ENCODE peak calls at places on chromosomes 6 and 20, in five cellular contexts. One of them, this sample, is unnamed.
A peak's percentile ranks its signal among the peaks of the same experiment; 100 is the strongest.

GRCh38 chr20:43309266-43309665 is 119.6 kb upstream of the PTPRT start:
- DNase-seq in right lobe of liver: no peak
- DNase-seq in effector memory CD4-positive, alpha-beta T cell: no peak
- DNase-seq in heart left ventricle: no peak
- DNase-seq in CD4-positive, CD25-positive, alpha-beta regulatory T cell: no peak
- DNase-seq in this sample: no peak

GRCh38 chr6:161056451-161056850 is 64.9 kb downstream of the MAP3K4 start:
- DNase-seq in heart left ventricle: no peak
- DNase-seq in CD4-positive, CD25-positive, alpha-beta regulatory T cell: no peak
- DNase-seq in right lobe of liver: no peak
- DNase-seq in effector memory CD4-positive, alpha-beta T cell: no peak
- DNase-seq in this sample: no peak

GRCh38 chr6:156718647-156719394 is 58.4 kb upstream of the ARID1B start:
- DNase-seq in right lobe of liver: peak; percentile 51
- DNase-seq in effector memory CD4-positive, alpha-beta T cell: no peak
- DNase-seq in heart left ventricle: no peak
- DNase-seq in CD4-positive, CD25-positive, alpha-beta regulatory T cell: no peak
- DNase-seq in this sample: peak; percentile 40

GRCh38 chr6:77502966-77503365 is 39.7 kb upstream of the HTR1B start:
- DNase-seq in CD4-positive, CD25-positive, alpha-beta regulatory T cell: no peak
- DNase-seq in heart left ventricle: no peak
- DNase-seq in right lobe of liver: no peak
- DNase-seq in effector memory CD4-positive, alpha-beta T cell: no peak
- DNase-seq in this sample: no peak

GRCh38 chr6:132060591-132060990 is 109.4 kb upstream of the CCN2 start:
- DNase-seq in CD4-positive, CD25-positive, alpha-beta regulatory T cell: no peak
- DNase-seq in heart left ventricle: no peak
- DNase-seq in right lobe of liver: no peak
- DNase-seq in effector memory CD4-positive, alpha-beta T cell: no peak
- DNase-seq in this sample: no peak

GRCh38 chr6:109690373-109690739 is 646 bp downstream of the AK9 start:
- DNase-seq in effector memory CD4-positive, alpha-beta T cell: peak; percentile 25
- DNase-seq in heart left ventricle: peak; percentile 43
- DNase-seq in CD4-positive, CD25-positive, alpha-beta regulatory T cell: peak; percentile 50
- DNase-seq in right lobe of liver: peak; percentile 69
- DNase-seq in this sample: peak; percentile 87

GRCh38 chr6:44431118-44431725 is 43.7 kb downstream of the CDC5L start:
- DNase-seq in right lobe of liver: no peak
- DNase-seq in CD4-positive, CD25-positive, alpha-beta regulatory T cell: peak; percentile 43
- DNase-seq in heart left ventricle: peak; percentile 27
- DNase-seq in effector memory CD4-positive, alpha-beta T cell: no peak
- DNase-seq in this sample: no peak

GRCh38 chr6:25418463-25419052 is 139.4 kb downstream of the CARMIL1 start:
- DNase-seq in heart left ventricle: no peak
- DNase-seq in CD4-positive, CD25-positive, alpha-beta regulatory T cell: no peak
- DNase-seq in effector memory CD4-positive, alpha-beta T cell: no peak
- DNase-seq in right lobe of liver: no peak
- DNase-seq in this sample: no peak

GRCh38 chr6:156876302-156876701 is 99.1 kb downstream of the ARID1B start:
- DNase-seq in effector memory CD4-positive, alpha-beta T cell: no peak
- DNase-seq in heart left ventricle: no peak
- DNase-seq in CD4-positive, CD25-positive, alpha-beta regulatory T cell: no peak
- DNase-seq in right lobe of liver: no peak
- DNase-seq in this sample: peak; percentile 43

GRCh38 chr6:44593539-44593944 is 206.0 kb downstream of the CDC5L start:
- DNase-seq in heart left ventricle: peak; percentile 18
- DNase-seq in CD4-positive, CD25-positive, alpha-beta regulatory T cell: peak; percentile 31
- DNase-seq in right lobe of liver: no peak
- DNase-seq in effector memory CD4-positive, alpha-beta T cell: no peak
- DNase-seq in this sample: no peak

GRCh38 chr20:50635676-50636600 is 55.4 kb downstream of the RIPOR3 start:
- DNase-seq in CD4-positive, CD25-positive, alpha-beta regulatory T cell: peak; percentile 15
- DNase-seq in right lobe of liver: peak; percentile 79
- DNase-seq in heart left ventricle: peak; percentile 79
- DNase-seq in effector memory CD4-positive, alpha-beta T cell: peak; percentile 12
- DNase-seq in this sample: peak; percentile 81

GRCh38 chr20:10077886-10078285 is 43.1 kb downstream of the ANKEF1 start:
- DNase-seq in right lobe of liver: no peak
- DNase-seq in effector memory CD4-positive, alpha-beta T cell: no peak
- DNase-seq in heart left ventricle: no peak
- DNase-seq in CD4-positive, CD25-positive, alpha-beta regulatory T cell: no peak
- DNase-seq in this sample: no peak

GRCh38 chr6:30533460-30534294 is 22.6 kb downstream of the GNL1 start:
- DNase-seq in right lobe of liver: no peak
- DNase-seq in heart left ventricle: no peak
- DNase-seq in CD4-positive, CD25-positive, alpha-beta regulatory T cell: peak; percentile 35
- DNase-seq in effector memory CD4-positive, alpha-beta T cell: no peak
- DNase-seq in this sample: no peak

GRCh38 chr6:39166918-39167301 is 51.9 kb upstream of the SAYSD1 start:
- DNase-seq in right lobe of liver: no peak
- DNase-seq in effector memory CD4-positive, alpha-beta T cell: no peak
- DNase-seq in CD4-positive, CD25-positive, alpha-beta regulatory T cell: peak; percentile 1
- DNase-seq in heart left ventricle: no peak
- DNase-seq in this sample: no peak

GRCh38 chr6:166297606-166298005 is 10.6 kb downstream of the PRR18 start:
- DNase-seq in heart left ventricle: no peak
- DNase-seq in CD4-positive, CD25-positive, alpha-beta regulatory T cell: no peak
- DNase-seq in right lobe of liver: no peak
- DNase-seq in effector memory CD4-positive, alpha-beta T cell: no peak
- DNase-seq in this sample: no peak

GRCh38 chr6:21753571-21754108 is 160.1 kb downstream of the SOX4 start:
- DNase-seq in CD4-positive, CD25-positive, alpha-beta regulatory T cell: no peak
- DNase-seq in right lobe of liver: no peak
- DNase-seq in heart left ventricle: no peak
- DNase-seq in effector memory CD4-positive, alpha-beta T cell: no peak
- DNase-seq in this sample: no peak

GRCh38 chr6:106431972-106432371 is 71.5 kb downstream of the CRYBG1 start:
- DNase-seq in CD4-positive, CD25-positive, alpha-beta regulatory T cell: no peak
- DNase-seq in right lobe of liver: no peak
- DNase-seq in heart left ventricle: no peak
- DNase-seq in effector memory CD4-positive, alpha-beta T cell: no peak
- DNase-seq in this sample: no peak

GRCh38 chr6:104625536-104625935 is 234.2 kb downstream of the HACE1 start:
- DNase-seq in right lobe of liver: no peak
- DNase-seq in CD4-positive, CD25-positive, alpha-beta regulatory T cell: no peak
- DNase-seq in heart left ventricle: no peak
- DNase-seq in effector memory CD4-positive, alpha-beta T cell: no peak
- DNase-seq in this sample: no peak

DNA sequence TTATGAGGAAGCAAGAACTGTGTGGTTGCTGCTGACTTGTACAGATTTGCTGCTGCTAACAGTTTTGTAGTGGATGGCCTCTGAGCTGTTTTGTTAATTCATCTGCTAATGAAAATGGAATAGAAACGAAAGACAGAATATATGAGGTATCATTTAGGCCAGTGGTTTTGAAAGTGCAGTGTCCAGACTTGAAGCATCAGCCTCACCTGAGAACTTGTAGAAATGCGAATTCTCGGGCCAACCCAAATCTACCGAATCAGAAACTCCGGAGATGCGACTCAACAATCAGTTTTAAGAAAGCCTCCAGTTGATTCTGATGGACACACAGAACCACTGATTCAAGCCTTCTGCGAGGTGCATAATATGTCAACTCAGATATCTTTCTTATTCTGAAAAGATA is 62.5 kb downstream of the CAP2 start:
- DNase-seq in effector memory CD4-positive, alpha-beta T cell: no peak
- DNase-seq in right lobe of liver: no peak
- DNase-seq in heart left ventricle: no peak
- DNase-seq in CD4-positive, CD25-positive, alpha-beta regulatory T cell: no peak
- DNase-seq in this sample: no peak
- H3K9me3 ChIP-seq in effector memory CD4-positive, alpha-beta T cell: no peaks in the 10 kb centered on the region
- H3K9me3 ChIP-seq in right lobe of liver: no peaks in the 10 kb centered on the region
- H3K9me3 ChIP-seq in heart left ventricle: no peaks in the 10 kb centered on the region
- H3K9me3 ChIP-seq in CD4-positive, CD25-positive, alpha-beta regulatory T cell: no peaks in the 10 kb centered on the region
- H3K9me3 ChIP-seq in this sample: no peaks in the 10 kb centered on the region

DNA sequence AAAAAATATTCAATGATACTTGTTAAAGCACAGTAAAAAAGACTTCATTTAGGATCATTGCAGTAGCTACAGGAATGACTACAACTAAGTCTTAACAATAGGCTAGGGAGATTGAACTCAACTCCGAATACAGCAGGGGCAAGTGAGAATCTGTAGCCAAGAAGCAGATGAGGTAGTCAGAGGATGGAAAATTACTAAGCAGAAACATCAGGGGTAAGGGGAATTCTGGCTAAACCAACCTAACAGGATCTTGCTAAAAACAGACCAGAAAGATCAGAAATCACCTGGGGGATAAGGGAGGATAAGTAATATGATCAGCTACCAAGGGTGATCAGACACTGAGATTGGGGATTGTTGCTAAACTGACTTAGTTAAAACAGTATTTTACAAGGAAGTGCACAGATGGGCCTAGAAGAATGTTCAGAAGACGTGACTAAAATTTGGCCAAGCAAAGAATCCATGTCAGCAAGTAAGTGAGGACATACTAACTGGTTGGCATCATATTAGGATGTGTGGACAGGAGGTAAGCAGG is 217.5 kb downstream of the TENT5A start:
- DNase-seq in effector memory CD4-positive, alpha-beta T cell: no peak
- DNase-seq in heart left ventricle: no peak
- DNase-seq in right lobe of liver: no peak
- DNase-seq in CD4-positive, CD25-positive, alpha-beta regulatory T cell: no peak
- DNase-seq in this sample: no peak
- H3K9me3 ChIP-seq in effector memory CD4-positive, alpha-beta T cell: no peaks in the 10 kb centered on the region
- H3K9me3 ChIP-seq in heart left ventricle: no peaks in the 10 kb centered on the region
- H3K9me3 ChIP-seq in right lobe of liver: no peaks in the 10 kb centered on the region
- H3K9me3 ChIP-seq in CD4-positive, CD25-positive, alpha-beta regulatory T cell: no peaks in the 10 kb centered on the region
- H3K9me3 ChIP-seq in this sample: no peaks in the 10 kb centered on the region

DNA sequence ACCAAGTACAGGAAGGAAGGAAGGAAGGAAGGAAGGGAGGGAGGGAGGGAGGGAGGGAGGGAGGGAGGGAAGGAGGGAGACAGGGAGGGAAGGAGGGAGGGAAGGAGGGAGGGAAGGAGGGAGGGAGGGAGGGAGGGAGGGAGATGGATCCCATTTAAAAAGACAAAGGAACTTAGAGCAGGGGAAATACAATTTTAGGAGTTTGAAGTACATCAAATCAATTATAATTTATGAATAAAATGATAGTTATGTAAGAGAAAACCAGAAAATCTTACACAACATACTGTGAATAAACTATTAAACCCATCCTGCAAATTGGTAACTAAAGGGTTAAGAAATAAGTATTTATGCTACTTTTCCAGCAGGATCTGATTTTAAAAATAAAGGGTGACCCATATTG is 475.9 kb downstream of the HDGFL1 start:
- DNase-seq in CD4-positive, CD25-positive, alpha-beta regulatory T cell: no peak
- DNase-seq in heart left ventricle: no peak
- DNase-seq in right lobe of liver: no peak
- DNase-seq in effector memory CD4-positive, alpha-beta T cell: no peak
- DNase-seq in this sample: no peak
- H3K9me3 ChIP-seq in CD4-positive, CD25-positive, alpha-beta regulatory T cell: no peaks in the 10 kb centered on the region
- H3K9me3 ChIP-seq in heart left ventricle: no peaks in the 10 kb centered on the region
- H3K9me3 ChIP-seq in right lobe of liver: no peaks in the 10 kb centered on the region
- H3K9me3 ChIP-seq in effector memory CD4-positive, alpha-beta T cell: no peaks in the 10 kb centered on the region
- H3K9me3 ChIP-seq in this sample: no peaks in the 10 kb centered on the region

GRCh38 chr6:356828-357251 is 34.7 kb upstream of the IRF4 start:
- DNase-seq in right lobe of liver: peak; percentile 50
- DNase-seq in heart left ventricle: no peak
- DNase-seq in CD4-positive, CD25-positive, alpha-beta regulatory T cell: no peak
- DNase-seq in effector memory CD4-positive, alpha-beta T cell: no peak
- DNase-seq in this sample: no peak
- H3K9me3 ChIP-seq in right lobe of liver: no peaks in the 10 kb centered on the region
- H3K9me3 ChIP-seq in heart left ventricle: no peaks in the 10 kb centered on the region
- H3K9me3 ChIP-seq in CD4-positive, CD25-positive, alpha-beta regulatory T cell: no peaks in the 10 kb centered on the region
- H3K9me3 ChIP-seq in effector memory CD4-positive, alpha-beta T cell: no peaks in the 10 kb centered on the region
- H3K9me3 ChIP-seq in this sample: peaks cover 26% of the 10 kb centered on the region

DNA sequence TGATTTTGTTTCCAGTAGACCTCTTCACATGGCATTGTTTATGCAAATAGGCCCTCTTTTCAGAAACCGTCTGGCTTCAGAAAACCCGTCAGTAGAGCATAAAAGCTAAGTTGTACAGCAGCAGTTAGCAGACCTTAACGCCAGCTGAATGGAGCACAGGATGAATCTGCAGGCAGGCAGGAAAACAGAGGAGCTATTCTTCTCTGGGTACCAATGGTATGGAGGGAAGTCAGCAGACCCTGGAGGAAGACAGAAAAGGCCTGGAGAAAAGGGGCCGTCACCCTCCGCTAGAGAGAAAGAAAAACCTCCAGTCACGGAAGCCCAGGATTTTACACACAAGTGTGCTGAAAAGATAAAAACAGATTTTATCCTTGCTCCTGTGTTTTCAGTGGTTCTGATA is 215.7 kb downstream of the HDGFL1 start:
- DNase-seq in right lobe of liver: no peak
- DNase-seq in effector memory CD4-positive, alpha-beta T cell: no peak
- DNase-seq in heart left ventricle: no peak
- DNase-seq in CD4-positive, CD25-positive, alpha-beta regulatory T cell: no peak
- DNase-seq in this sample: no peak
- H3K9me3 ChIP-seq in right lobe of liver: no peaks in the 10 kb centered on the region
- H3K9me3 ChIP-seq in effector memory CD4-positive, alpha-beta T cell: no peaks in the 10 kb centered on the region
- H3K9me3 ChIP-seq in heart left ventricle: no peaks in the 10 kb centered on the region
- H3K9me3 ChIP-seq in CD4-positive, CD25-positive, alpha-beta regulatory T cell: peaks cover 4% of the 10 kb centered on the region
- H3K9me3 ChIP-seq in this sample: no peaks in the 10 kb centered on the region

GRCh38 chr6:19050765-19051164 is 663.6 kb downstream of the RNF144B start:
- DNase-seq in right lobe of liver: no peak
- DNase-seq in heart left ventricle: no peak
- DNase-seq in CD4-positive, CD25-positive, alpha-beta regulatory T cell: no peak
- DNase-seq in effector memory CD4-positive, alpha-beta T cell: no peak
- DNase-seq in this sample: no peak

DNA sequence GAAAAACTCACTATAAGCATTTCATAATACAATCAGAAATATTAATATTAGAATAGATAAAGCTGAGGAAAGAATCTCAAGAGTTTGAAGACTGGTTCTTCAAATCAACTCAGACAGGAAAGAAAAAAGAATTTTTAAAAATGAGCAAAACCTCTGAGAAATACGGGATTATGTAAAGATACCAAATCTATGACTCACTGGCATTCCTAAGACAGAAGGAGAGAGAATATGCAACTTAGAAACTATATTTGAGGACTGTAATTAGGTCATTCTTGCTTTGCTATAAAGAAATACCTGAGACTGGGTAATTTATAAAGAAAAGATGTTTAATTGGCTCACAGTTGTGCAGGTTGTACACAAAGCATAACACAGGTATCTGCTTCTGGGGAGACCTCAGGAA is 665.1 kb downstream of the RNF144B start:
- DNase-seq in effector memory CD4-positive, alpha-beta T cell: no peak
- DNase-seq in right lobe of liver: no peak
- DNase-seq in CD4-positive, CD25-positive, alpha-beta regulatory T cell: no peak
- DNase-seq in heart left ventricle: no peak
- DNase-seq in this sample: no peak
- H3K9me3 ChIP-seq in effector memory CD4-positive, alpha-beta T cell: no peaks in the 10 kb centered on the region
- H3K9me3 ChIP-seq in right lobe of liver: no peaks in the 10 kb centered on the region
- H3K9me3 ChIP-seq in CD4-positive, CD25-positive, alpha-beta regulatory T cell: peaks cover 1% of the 10 kb centered on the region
- H3K9me3 ChIP-seq in heart left ventricle: peaks cover 12% of the 10 kb centered on the region
- H3K9me3 ChIP-seq in this sample: no peaks in the 10 kb centered on the region

GRCh38 chr6:65000815-65001214 is 706.2 kb downstream of the EYS start:
- DNase-seq in CD4-positive, CD25-positive, alpha-beta regulatory T cell: no peak
- DNase-seq in effector memory CD4-positive, alpha-beta T cell: no peak
- DNase-seq in right lobe of liver: no peak
- DNase-seq in heart left ventricle: no peak
- DNase-seq in this sample: no peak

GRCh38 chr6:64996301-64996700 is 710.7 kb downstream of the EYS start:
- DNase-seq in CD4-positive, CD25-positive, alpha-beta regulatory T cell: no peak
- DNase-seq in heart left ventricle: no peak
- DNase-seq in effector memory CD4-positive, alpha-beta T cell: no peak
- DNase-seq in right lobe of liver: no peak
- DNase-seq in this sample: no peak

DNA sequence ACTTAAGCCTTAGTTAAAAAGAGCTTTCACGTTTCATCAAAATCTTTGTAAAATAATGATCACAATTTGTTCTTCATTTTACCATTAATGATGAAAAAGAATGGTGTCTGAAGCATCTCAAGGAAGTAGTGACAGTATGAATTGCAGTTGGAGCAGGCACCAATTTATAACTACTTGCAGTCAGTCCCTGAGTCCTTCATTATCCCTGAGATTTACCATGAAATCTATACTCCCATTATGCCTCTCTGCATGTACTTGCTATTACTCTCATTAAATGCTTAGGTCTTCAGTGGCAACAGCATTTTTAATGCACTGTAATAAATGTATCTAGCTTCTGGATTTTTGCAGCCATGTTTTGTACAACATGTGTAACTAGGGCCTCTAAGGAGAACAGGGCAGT is 708.9 kb downstream of the EYS start:
- DNase-seq in right lobe of liver: no peak
- DNase-seq in heart left ventricle: no peak
- DNase-seq in effector memory CD4-positive, alpha-beta T cell: no peak
- DNase-seq in CD4-positive, CD25-positive, alpha-beta regulatory T cell: no peak
- DNase-seq in this sample: no peak
- H3K9me3 ChIP-seq in right lobe of liver: no peaks in the 10 kb centered on the region
- H3K9me3 ChIP-seq in heart left ventricle: no peaks in the 10 kb centered on the region
- H3K9me3 ChIP-seq in effector memory CD4-positive, alpha-beta T cell: no peaks in the 10 kb centered on the region
- H3K9me3 ChIP-seq in CD4-positive, CD25-positive, alpha-beta regulatory T cell: no peaks in the 10 kb centered on the region
- H3K9me3 ChIP-seq in this sample: no peaks in the 10 kb centered on the region